ENCODE peak calls at places on chromosomes 11 and 22, in ten cellular contexts. J is HCEC 1CT; W is activated T-helper 9 cell treated with anti-CD3 and anti-CD28 coated beads, Interleukin-2, amount 50 U/mL, for 16 hours; R is adrenal gland; F is stimulated activated CD4-positive, alpha-beta T cell treated with anti-CD3 and anti-CD28 coated beads, TNF-alpha, amount 100 ng/mL, for 4 hours; A is activated naive CD4-positive, alpha-beta T cell treated with anti-CD3 and anti-CD28 coated beads, Interleukin-2, amount 50 U/mL, for 72 hours; S is lower lobe of right lung; D is hepatocyte; T is NCI-H2107; Y is RKO. C is an unnamed sample.

GRCh38 chr22:29647954-29648737 is 44.7 kb downstream of the NF2 start:
- DNase-seq in F (no peak), J (no peak), D (no peak), W (no peak), R (no peak), A (no peak), T (no peak), S (no peak), Y (no peak), C (no peak)

GRCh38 chr11:85086511-85087284 is 540.4 kb downstream of the DLG2 start:
- DNase-seq in D (no peak), T (no peak), W (no peak), S (no peak), A (no peak), F (no peak), Y (no peak), J (peak), R (no peak), C (no peak)

GRCh38 chr22:26466196-26466595 is 17.4 kb downstream of the HPS4 start:
- DNase-seq in W (no peak), R (no peak), D (no peak), A (no peak), S (no peak), Y (no peak), J (no peak), T (no peak), F (no peak), C (no peak)

GRCh38 chr11:63867511-63867910 is 28.6 kb downstream of the MARK2 start:
- DNase-seq in R (no peak), W (no peak), J (no peak), F (no peak), S (no peak), T (no peak), D (no peak), A (no peak), Y (no peak), C (no peak)

GRCh38 chr22:22422629-22423112 is 85.9 kb downstream of the ZNF280B start:
- DNase-seq in W (peak), R (peak), S (peak), D (peak), J (peak), T (peak), A (peak), F (peak), Y (peak), C (peak)

GRCh38 chr11:90113541-90113940 is 20.9 kb upstream of the NAALAD2 start:
- DNase-seq in F (no peak), A (no peak), D (no peak), Y (peak), J (peak), W (no peak), R (no peak), S (no peak), T (no peak), C (no peak)

GRCh38 chr11:26244207-26244606 is 87.7 kb upstream of the ANO3 start:
- DNase-seq in T (no peak), W (no peak), A (no peak), J (peak), R (no peak), Y (no peak), S (no peak), F (no peak), D (no peak), C (no peak)

GRCh38 chr11:88326112-88326511 is 11.4 kb downstream of the CTSC start:
- DNase-seq in J (no peak), A (no peak), W (no peak), Y (no peak), D (no peak), R (no peak), F (no peak), S (no peak), T (no peak), C (no peak)

GRCh38 chr11:14783788-14784187 is 108.2 kb downstream of the CYP2R1 start:
- DNase-seq in J (no peak), F (no peak), Y (no peak), D (no peak), A (no peak), R (no peak), S (no peak), T (no peak), W (no peak), C (no peak)

GRCh38 chr11:16862733-16863132 is 124.3 kb downstream of the C11orf58 start:
- DNase-seq in D (no peak), F (no peak), S (no peak), A (no peak), W (no peak), Y (no peak), R (no peak), T (no peak), J (no peak), C (no peak)

GRCh38 chr11:96033054-96033453 is 109.1 kb upstream of the MTMR2 start:
- DNase-seq in R (no peak), T (no peak), A (no peak), W (no peak), Y (no peak), D (no peak), S (no peak), F (no peak), J (no peak), C (no peak)

GRCh38 chr11:100910808-100911207 is 218.8 kb downstream of the PGR start:
- DNase-seq in A (no peak), D (no peak), F (no peak), W (no peak), T (no peak), Y (no peak), S (no peak), R (no peak), J (no peak), C (no peak)

GRCh38 chr11:68099474-68100405 is 21.4 kb downstream of the CHKA start:
- DNase-seq in Y (no peak), D (peak), W (no peak), S (peak), F (no peak), T (no peak), A (peak), R (peak), J (no peak), C (no peak)

GRCh38 chr11:37450613-37451012 is 852.6 kb upstream of the RAG2 start:
- DNase-seq in T (no peak), Y (no peak), R (no peak), W (no peak), A (no peak), F (no peak), J (no peak), D (no peak), S (no peak), C (no peak)

GRCh38 chr11:335779-336665 is 15.4 kb upstream of the IFITM3 start:
- DNase-seq in T (no peak), J (no peak), D (peak), F (no peak), A (no peak), W (no peak), S (no peak), R (peak), Y (no peak), C (no peak)

GRCh38 chr11:126452256-126452655 is 96.8 kb downstream of the ST3GAL4 start:
- DNase-seq in A (no peak), F (no peak), S (no peak), Y (no peak), R (no peak), T (no peak), D (no peak), W (no peak), J (no peak), C (no peak)

GRCh38 chr22:30832407-30832987 is 136.1 kb downstream of the MORC2 start:
- DNase-seq in A (no peak), S (no peak), F (no peak), Y (no peak), T (no peak), J (no peak), W (no peak), D (no peak), R (no peak), C (no peak)

GRCh38 chr11:116773203-116774112 is 671 bp upstream of the BUD13 start:
- DNase-seq in T (no peak), Y (peak), R (no peak), D (no peak), J (peak), F (no peak), W (no peak), S (no peak), A (no peak), C (no peak)

GRCh38 chr11:5159806-5160205 is 5.2 kb upstream of the OR52A1 start:
- DNase-seq in J (no peak), S (no peak), Y (no peak), T (no peak), R (no peak), F (no peak), D (no peak), W (no peak), A (no peak), C (no peak)

GRCh38 chr11:126840201-126840886 is 160.2 kb downstream of the KIRREL3 start:
- DNase-seq in F (no peak), D (no peak), J (peak), W (no peak), S (no peak), R (no peak), A (no peak), T (no peak), Y (no peak), C (no peak)

GRCh38 chr22:46056169-46057041 is 79.4 kb upstream of the WNT7B start:
- DNase-seq in T (no peak), S (peak), R (peak), F (no peak), W (no peak), J (peak), Y (no peak), D (no peak), A (no peak), C (no peak)

GRCh38 chr11:67288452-67289225 is 464 bp upstream of the ANKRD13D start:
- DNase-seq in R (peak), S (peak), A (peak), J (peak), F (peak), W (peak), Y (peak), T (peak), D (peak), C (peak)

GRCh38 chr11:42161886-42162285 is 702.4 kb upstream of the LRRC4C start:
- DNase-seq in S (no peak), T (no peak), F (no peak), W (no peak), Y (no peak), R (no peak), A (no peak), D (no peak), J (no peak), C (no peak)

GRCh38 chr22:46661221-46661851 is 41.1 kb downstream of the GRAMD4 start:
- DNase-seq in F (peak), S (no peak), A (no peak), D (no peak), W (peak), R (peak), T (peak), Y (peak), J (peak), C (peak)

GRCh38 chr11:45899448-45900174 is 7.5 kb downstream of the FREY1 start:
- DNase-seq in Y (peak), F (peak), W (peak), R (peak), S (peak), J (peak), T (peak), A (peak), D (peak), C (peak)

GRCh38 chr11:65278351-65278750 is 16.6 kb downstream of the POLA2 start:
- DNase-seq in R (no peak), F (no peak), W (no peak), A (no peak), T (no peak), S (no peak), Y (no peak), J (no peak), D (no peak), C (no peak)

GRCh38 chr22:30267382-30268302 is 991 bp upstream of the OSM start:
- DNase-seq in F (no peak), R (no peak), J (no peak), T (no peak), Y (no peak), A (no peak), S (peak), W (no peak), D (no peak), C (peak)

GRCh38 chr22:48316245-48316875 is 1511.3 kb downstream of the BRD1 start:
- DNase-seq in A (no peak), T (no peak), Y (no peak), J (no peak), W (no peak), D (no peak), S (peak), R (no peak), F (no peak), C (no peak)

GRCh38 chr11:2559527-2560311 is 114.9 kb downstream of the KCNQ1 start:
- DNase-seq in W (no peak), T (no peak), J (no peak), R (peak), F (no peak), S (peak), A (no peak), Y (no peak), D (no peak), C (no peak)

GRCh38 chr22:48245119-48245485 is 1482.7 kb downstream of the TBC1D22A start:
- DNase-seq in D (no peak), W (no peak), S (no peak), Y (no peak), A (no peak), R (no peak), J (no peak), T (no peak), F (no peak), C (no peak)

GRCh38 chr22:23370251-23370650 is 189.9 kb downstream of the BCR start:
- DNase-seq in J (no peak), T (no peak), A (no peak), W (no peak), F (no peak), Y (no peak), D (no peak), S (no peak), R (no peak), C (no peak)

GRCh38 chr11:72584293-72584921 is 89.8 kb downstream of the PDE2A start:
- DNase-seq in F (peak), T (no peak), J (no peak), S (peak), W (peak), D (no peak), R (peak), A (peak), Y (no peak), C (peak)

GRCh38 chr11:44607987-44608386 is 42.5 kb downstream of the CD82 start:
- DNase-seq in Y (no peak), J (no peak), T (no peak), R (no peak), D (peak), W (no peak), S (no peak), A (no peak), F (no peak), C (no peak)

GRCh38 chr22:29370556-29370955 is 17.8 kb downstream of the AP1B1 start:
- DNase-seq in T (no peak), S (no peak), R (no peak), A (no peak), Y (no peak), F (no peak), J (no peak), W (no peak), D (no peak), C (no peak)

GRCh38 chr22:24289138-24289537 is 18.5 kb downstream of the SPECC1L start:
- DNase-seq in T (no peak), A (no peak), D (no peak), S (no peak), R (no peak), Y (no peak), F (no peak), W (no peak), J (peak), C (no peak)

GRCh38 chr22:29200901-29201300 is 4.8 kb upstream of the EMID1 start:
- DNase-seq in W (no peak), D (no peak), R (no peak), S (no peak), J (no peak), T (no peak), Y (no peak), A (no peak), F (no peak), C (no peak)

C was measured in CD4-positive, alpha-beta memory T cell.